ENCODE peak calls at places on chromosome 3, in nine cellular contexts. W, M, C, E, H, P, R, N and X are unnamed samples.

GRCh38 chr3:25313286-25313685 is 114.8 kb upstream of the RARB start:
- DNase-seq in W (no peak), M (no peak), C (no peak), E (no peak), H (no peak), P (no peak), R (no peak), N (no peak), X (no peak)

GRCh38 chr3:52431459-52432223 is 13.3 kb downstream of the SEMA3G start:
- DNase-seq in W (no peak), M (no peak), C (no peak), E (peak), H (no peak), P (no peak), R (no peak), N (peak), X (no peak)

GRCh38 chr3:119177321-119177720 is 3.9 kb downstream of the UPK1B start:
- DNase-seq in W (peak), M (no peak), C (no peak), E (no peak), H (no peak), P (no peak), R (no peak), N (no peak), X (no peak)

GRCh38 chr3:63343674-63344073 is 65.6 kb downstream of the SYNPR start:
- DNase-seq in W (peak), M (peak), C (no peak), E (peak), H (peak), P (peak), R (peak), N (peak), X (peak)

GRCh38 chr3:52350436-52350835 is 34.3 kb downstream of the DNAH1 start:
- DNase-seq in W (no peak), M (no peak), C (no peak), E (no peak), H (no peak), P (no peak), R (no peak), N (peak), X (peak)

GRCh38 chr3:39809995-39810595 is 686 bp downstream of the MYRIP start:
- DNase-seq in W (no peak), M (no peak), C (no peak), E (no peak), H (peak), P (no peak), R (peak), N (peak), X (peak)

GRCh38 chr3:136818191-136818850 is 605 bp upstream of the SLC35G2 start:
- DNase-seq in W (peak), M (no peak), C (no peak), E (no peak), H (peak), P (no peak), R (peak), N (peak), X (peak)

GRCh38 chr3:58565621-58566397 is 11.4 kb downstream of the FAM107A start:
- DNase-seq in W (no peak), M (no peak), C (no peak), E (no peak), H (no peak), P (peak), R (no peak), N (peak), X (no peak)

GRCh38 chr3:136932978-136933812 is 24.6 kb upstream of the IL20RB start:
- DNase-seq in W (no peak), M (peak), C (no peak), E (no peak), H (no peak), P (no peak), R (no peak), N (no peak), X (no peak)

GRCh38 chr3:120791958-120792357 is 49.4 kb downstream of the GTF2E1 start:
- DNase-seq in W (no peak), M (no peak), C (no peak), E (no peak), H (peak), P (no peak), R (no peak), N (no peak), X (no peak)

GRCh38 chr3:5613580-5613979 is 426.1 kb downstream of the EDEM1 start:
- DNase-seq in W (no peak), M (no peak), C (no peak), E (no peak), H (no peak), P (no peak), R (no peak), N (no peak), X (no peak)

DNA sequence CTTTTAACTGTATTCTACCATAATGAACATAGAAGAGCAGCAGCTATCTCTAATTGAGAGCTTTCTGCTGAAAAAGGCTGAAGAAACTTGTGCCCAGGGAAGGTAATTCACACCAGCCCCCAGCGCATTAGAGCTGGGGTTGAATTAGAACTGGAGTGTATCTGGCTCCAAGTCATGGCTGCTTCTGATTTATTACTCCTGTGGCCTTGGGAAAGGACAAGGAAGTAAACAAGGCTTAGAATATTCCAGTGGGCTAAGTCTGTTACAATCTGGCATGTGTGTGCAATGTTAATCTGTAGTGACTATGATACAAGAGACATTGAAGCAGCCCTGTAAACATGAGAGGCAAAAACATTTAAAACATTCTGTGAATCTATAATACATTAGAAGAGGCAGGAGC is 18.1 kb downstream of the CPA3 start:
- DNase-seq in W (no peak), M (no peak), C (no peak), E (no peak), H (no peak), P (no peak), R (no peak), N (no peak), X (no peak)
- H3K4me3 ChIP-seq in W (no peak), M (no peak), C (no peak), E (no peak), H (no peak), P (no peak), R (no peak), N (no peak), X (no peak)

GRCh38 chr3:71064288-71064975 is 519.1 kb downstream of the FOXP1 start:
- DNase-seq in W (peak), M (peak), C (no peak), E (no peak), H (peak), P (peak), R (peak), N (peak), X (peak)
- TF ChIP-seq POLR2A in W (no peak), M (peak), C (no peak), E (no peak), H (peak), P (no peak), R (no peak), N (peak), X (no peak)

GRCh38 chr3:195397524-195397923 is 45.3 kb downstream of the ACAP2 start:
- DNase-seq in W (no peak), M (no peak), C (no peak), E (no peak), H (no peak), P (no peak), R (no peak), N (no peak), X (no peak)
- H3K4me3 ChIP-seq in W (no peak), M (no peak), C (no peak), E (no peak), H (no peak), P (no peak), R (no peak), N (no peak), X (no peak)

GRCh38 chr3:72957303-72957702 is 39.3 kb upstream of the PPP4R2 start:
- DNase-seq in W (no peak), M (no peak), C (no peak), E (no peak), H (no peak), P (peak), R (peak), N (peak), X (no peak)
- TF ChIP-seq POLR2A in W (no peak), M (no peak), C (no peak), E (no peak), H (no peak), P (no peak), R (no peak), N (no peak), X (no peak)

GRCh38 chr3:127136706-127137105 is 56.2 kb upstream of the PRR23E start:
- DNase-seq in W (no peak), M (no peak), C (no peak), E (no peak), H (no peak), P (no peak), R (no peak), N (no peak), X (no peak)

GRCh38 chr3:127137113-127137512 is 55.8 kb upstream of the PRR23E start:
- DNase-seq in W (no peak), M (no peak), C (no peak), E (no peak), H (no peak), P (no peak), R (peak), N (peak), X (no peak)

GRCh38 chr3:127135241-127136023 is 57.5 kb upstream of the PRR23E start:
- DNase-seq in W (no peak), M (no peak), C (no peak), E (no peak), H (no peak), P (no peak), R (no peak), N (no peak), X (peak)

GRCh38 chr3:127134887-127135240 is 58.1 kb upstream of the PRR23E start:
- DNase-seq in W (no peak), M (no peak), C (no peak), E (no peak), H (no peak), P (no peak), R (no peak), N (no peak), X (no peak)

DNA sequence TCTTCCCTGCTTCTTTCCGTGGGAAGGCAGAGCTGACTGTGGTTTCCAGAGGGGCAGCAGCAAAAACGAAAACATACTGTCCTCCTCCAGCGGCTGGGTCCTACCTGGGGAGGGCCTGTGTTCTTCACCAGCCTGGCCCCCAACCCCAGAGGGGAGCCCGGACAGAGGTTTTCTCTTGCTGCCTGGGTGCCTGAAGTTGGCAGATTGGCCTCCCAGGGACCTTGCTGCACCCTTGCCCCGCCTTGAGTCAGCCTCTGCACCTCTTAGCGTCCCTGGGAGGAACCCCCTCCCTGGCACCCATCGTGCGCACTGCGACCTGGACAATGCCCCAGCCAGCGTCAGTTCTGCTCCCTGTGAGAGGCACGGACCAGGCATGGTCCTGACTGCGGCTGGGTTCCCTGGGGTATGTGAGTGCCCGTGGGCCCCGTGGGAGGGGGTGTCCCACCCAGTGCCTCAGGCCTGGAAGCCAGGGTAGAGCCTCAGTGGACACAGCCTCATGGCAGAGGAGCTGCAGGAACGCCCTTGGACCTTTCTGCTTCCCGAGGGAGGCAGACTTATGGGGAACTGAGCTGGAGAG is 56.8 kb upstream of the PRR23E start:
- DNase-seq in W (no peak), M (no peak), C (no peak), E (no peak), H (no peak), P (no peak), R (no peak), N (no peak), X (no peak)
- H3K4me3 ChIP-seq in W (no peak), M (no peak), C (no peak), E (peak), H (no peak), P (no peak), R (peak), N (no peak), X (no peak)

GRCh38 chr3:170356596-170357175 is 829 bp upstream of the SKIL start:
- DNase-seq in W (peak), M (peak), C (peak), E (peak), H (peak), P (peak), R (peak), N (peak), X (peak)
- TF ChIP-seq POLR2A in W (peak), M (no peak), C (peak), E (no peak), H (peak), P (peak), R (no peak), N (peak), X (peak)